ENCODE peak calls at places on chromosomes 11 and 22, in five cellular contexts. Q is iPS-NIHi11, P is sciatic nerve, X is frontal cortex, J is NCI-H2029. Y is an unnamed sample.

GRCh38 chr11:89381094-89381493 is 110.1 kb downstream of the NOX4 start:
- DNase-seq in Q (peak; percentile 5), P (no peak), X (no peak), J (no peak), Y (no peak)

GRCh38 chr22:32499666-32500065 is 25.1 kb downstream of the FBXO7 start:
- DNase-seq in Q (no peak), P (no peak), X (no peak), J (no peak), Y (no peak)

GRCh38 chr22:41818011-41818410 is 14.9 kb upstream of the SREBF2 start:
- DNase-seq in Q (no peak), P (no peak), X (no peak), J (no peak), Y (no peak)

GRCh38 chr11:117052196-117053149 is 45.8 kb downstream of the SIK3 start:
- DNase-seq in Q (no peak), P (no peak), X (no peak), J (no peak), Y (no peak)

GRCh38 chr22:49736538-49736937 is 91.1 kb downstream of the BRD1 start:
- DNase-seq in Q (no peak), P (no peak), X (no peak), J (no peak), Y (no peak)

GRCh38 chr11:86062719-86063118 is 6.2 kb downstream of the PICALM start:
- DNase-seq in Q (no peak), P (no peak), X (no peak), J (no peak), Y (no peak)

GRCh38 chr11:18728658-18729057 is 2.7 kb upstream of the IGSF22 start:
- DNase-seq in Q (no peak), P (no peak), X (no peak), J (no peak), Y (no peak)

GRCh38 chr22:43263645-43264514 is 76.9 kb upstream of the TTLL12 start:
- DNase-seq in Q (no peak), P (no peak), X (no peak), J (no peak), Y (peak; percentile 81)

GRCh38 chr11:69650832-69651344 is 9.9 kb downstream of the CCND1 start:
- DNase-seq in Q (no peak), P (no peak), X (no peak), J (no peak), Y (no peak)

GRCh38 chr11:64400667-64401066 is 41.7 kb downstream of the RPS6KA4 start:
- DNase-seq in Q (no peak), P (no peak), X (no peak), J (no peak), Y (no peak)